ENCODE peak calls at places on chromosomes 7 and 10, in five cellular contexts. Y, Z, W, J and R are unnamed samples.
A peak's percentile ranks its signal among the peaks of the same experiment; 100 is the strongest.

GRCh38 chr7:86598311-86598710 is 45.4 kb upstream of the GRM3 start:
- DNase-seq in Z (peak; percentile 30), Y (no peak), W (peak; percentile 34), J (no peak), R (no peak)

GRCh38 chr7:11319491-11320274 is 346.0 kb downstream of the PHF14 start:
- DNase-seq in Y (no peak), Z (no peak), W (no peak), J (no peak), R (no peak)

GRCh38 chr7:55078465-55079372 is 59.9 kb downstream of the EGFR start:
- DNase-seq in Z (no peak), Y (no peak), W (peak; percentile 22), J (no peak), R (no peak)

GRCh38 chr7:90720970-90721768 is 125.0 kb downstream of the CDK14 start:
- DNase-seq in Y (no peak), W (no peak), J (no peak), Z (no peak), R (no peak)

GRCh38 chr7:44150466-44150832 is 9.3 kb upstream of the MYL7 start:
- DNase-seq in J (no peak), W (no peak), Z (no peak), Y (peak; percentile 56), R (no peak)

GRCh38 chr7:157690058-157690832 is 353.4 kb downstream of the DNAJB6 start:
- DNase-seq in J (peak; percentile 65), Z (peak; percentile 73), W (peak; percentile 47), Y (peak; percentile 61), R (no peak)

GRCh38 chr10:59901481-59901880 is 4.9 kb downstream of the CCDC6 start:
- DNase-seq in J (no peak), W (no peak), Z (no peak), Y (no peak), R (no peak)

GRCh38 chr7:141213226-141213625 is 139.4 kb downstream of the TMEM178B start:
- DNase-seq in Y (no peak), W (no peak), Z (no peak), J (no peak), R (no peak)

GRCh38 chr10:30510184-30510931 is 76.4 kb downstream of the MAP3K8 start:
- DNase-seq in Z (no peak), Y (no peak), W (no peak), J (no peak), R (no peak)

GRCh38 chr10:90407116-90407515 is 450.7 kb downstream of the HTR7 start:
- DNase-seq in W (no peak), Z (no peak), J (no peak), Y (no peak), R (no peak)

GRCh38 chr7:1031716-1032455 is 12.5 kb upstream of the GPR146 start:
- DNase-seq in J (no peak), Y (no peak), W (no peak), Z (no peak), R (no peak)

GRCh38 chr7:44531421-44532380 is 9.4 kb downstream of the NPC1L1 start:
- DNase-seq in Z (no peak), W (no peak), J (no peak), Y (no peak), R (no peak)

GRCh38 chr7:126716321-126716720 is 536.4 kb downstream of the GRM8 start:
- DNase-seq in Z (no peak), W (no peak), Y (no peak), J (no peak), R (no peak)

GRCh38 chr10:121860810-121861209 is 67.0 kb downstream of the ATE1 start:
- DNase-seq in W (no peak), Z (no peak), J (peak; percentile 43), Y (no peak), R (no peak)

GRCh38 chr10:13852872-13853271 is 266.1 kb downstream of the PRPF18 start:
- DNase-seq in W (no peak), Z (no peak), Y (no peak), J (no peak), R (no peak)

GRCh38 chr10:625335-625699 is 64.2 kb downstream of the DIP2C start:
- DNase-seq in W (peak; percentile 50), Z (no peak), Y (no peak), J (no peak), R (no peak)

GRCh38 chr10:125116652-125117310 is 43.6 kb downstream of the CTBP2 start:
- DNase-seq in Y (no peak), W (no peak), Z (peak; percentile 60), J (no peak), R (no peak)

GRCh38 chr10:87511526-87511925 is 6.8 kb downstream of the MINPP1 start:
- DNase-seq in Z (no peak), W (no peak), J (no peak), Y (no peak), R (no peak)

GRCh38 chr10:33215154-33215553 is 119.3 kb downstream of the NRP1 start:
- DNase-seq in Y (no peak), Z (no peak), J (no peak), W (no peak), R (no peak)

GRCh38 chr7:52764502-52765169 is 270.8 kb upstream of the POM121L12 start:
- DNase-seq in J (no peak), Z (no peak), Y (no peak), W (no peak), R (no peak)

GRCh38 chr10:64733980-64734379 is 1212.8 kb downstream of the REEP3 start:
- DNase-seq in Z (no peak), W (peak; percentile 7), Y (no peak), J (peak; percentile 8), R (no peak)

GRCh38 chr10:97356318-97356914 is 21.9 kb upstream of the FRAT2 start:
- DNase-seq in Y (no peak), J (no peak), Z (no peak), W (no peak), R (no peak)

GRCh38 chr7:92641921-92642511 is 51.8 kb upstream of the FAM133B start:
- DNase-seq in Y (no peak), Z (no peak), J (no peak), W (no peak), R (no peak)

GRCh38 chr10:24952146-24952700 is at the start of gene PRTFDC1:
- DNase-seq in W (peak; percentile 30), Z (peak; percentile 80), Y (no peak), J (peak; percentile 48), R (peak; percentile 14)

GRCh38 chr10:75115137-75115536 is 3.7 kb downstream of the SAMD8 start:
- DNase-seq in Y (no peak), J (no peak), W (no peak), Z (no peak), R (no peak)